ENCODE peak calls at places on chromosomes 5 and 9, in nine cellular contexts. J is progenitor cell of endocrine pancreas; E is HFFc6; F is dorsolateral prefrontal cortex; R is iris pigment epithelial cell; K is psoas muscle; C is stimulated activated CD8-positive, alpha-beta memory T cell treated with anti-CD3 and anti-CD28 coated beads, Interleukin-12 subunit alpha, Interleukin-12 subunit beta, amount 100 ng/mL, for 4 hours; Z is amniotic stem cell; O is COR-L47. N is an unnamed sample.

GRCh38 chr5:6551287-6551954 is 81.4 kb downstream of the NSUN2 start:
- DNase-seq in F (no peak), E (no peak), J (no peak), O (no peak), R (no peak), Z (no peak), K (peak; percentile 83), C (no peak), N (peak; percentile 32)

GRCh38 chr5:143471666-143472411 is 68.4 kb upstream of the NR3C1 start:
- DNase-seq in E (no peak), J (no peak), K (no peak), R (no peak), O (no peak), C (no peak), F (no peak), Z (no peak), N (peak; percentile 28)

GRCh38 chr9:132324425-132324824 is 30.4 kb downstream of the SETX start:
- DNase-seq in O (no peak), Z (no peak), F (no peak), K (no peak), R (no peak), E (no peak), C (no peak), J (no peak), N (no peak)

GRCh38 chr9:120659617-120660169 is 54.6 kb downstream of the MEGF9 start:
- DNase-seq in J (no peak), C (no peak), O (no peak), R (no peak), K (no peak), Z (no peak), F (no peak), E (no peak), N (no peak)

GRCh38 chr5:146633273-146633672 is 117.3 kb upstream of the GPR151 start:
- DNase-seq in C (no peak), O (peak; percentile 69), R (no peak), F (no peak), J (no peak), E (no peak), Z (no peak), K (no peak), N (no peak)

GRCh38 chr9:10108815-10109214 is 504.0 kb downstream of the PTPRD start:
- DNase-seq in O (no peak), F (no peak), K (no peak), E (no peak), R (no peak), J (no peak), C (no peak), Z (no peak), N (no peak)

GRCh38 chr9:110049699-110050450 is 158.1 kb downstream of the C9orf152 start:
- DNase-seq in O (no peak), J (peak; percentile 16), Z (no peak), C (no peak), K (peak; percentile 35), F (no peak), E (no peak), R (peak; percentile 33), N (peak; percentile 34)

GRCh38 chr5:96381526-96381925 is 51.5 kb downstream of the PCSK1 start:
- DNase-seq in O (peak; percentile 13), J (no peak), E (no peak), C (no peak), F (no peak), K (no peak), R (no peak), Z (no peak), N (no peak)

GRCh38 chr9:33782395-33783152 is 12.8 kb upstream of the PRSS3 start:
- DNase-seq in Z (no peak), F (no peak), C (no peak), O (no peak), K (no peak), J (no peak), R (peak; percentile 90), E (no peak), N (peak; percentile 82)

GRCh38 chr9:93874242-93874641 is 80.9 kb downstream of the BARX1 start:
- DNase-seq in R (no peak), C (no peak), K (no peak), Z (no peak), F (no peak), E (no peak), J (no peak), O (no peak), N (no peak)

GRCh38 chr5:169384661-169385060 is 83.7 kb upstream of the SLIT3 start:
- DNase-seq in R (no peak), F (no peak), Z (no peak), K (no peak), J (no peak), O (no peak), E (no peak), C (no peak), N (no peak)

GRCh38 chr5:79396265-79396664 is 117.7 kb downstream of the HOMER1 start:
- DNase-seq in K (no peak), Z (no peak), O (no peak), E (no peak), C (no peak), R (peak; percentile 36), J (no peak), F (no peak), N (peak; percentile 4)

GRCh38 chr5:110258460-110258859 is 468.0 kb downstream of the TMEM232 start:
- DNase-seq in C (no peak), R (peak; percentile 20), K (no peak), Z (peak; percentile 26), J (no peak), F (no peak), O (no peak), E (no peak), N (peak; percentile 6)

GRCh38 chr5:34977934-34978616 is 48.7 kb downstream of the DNAJC21 start:
- DNase-seq in R (no peak), K (no peak), O (no peak), C (no peak), J (no peak), Z (no peak), F (no peak), E (no peak), N (no peak)

GRCh38 chr9:136701665-136702048 is 10.7 kb upstream of the DIPK1B start:
- DNase-seq in O (no peak), Z (no peak), K (no peak), F (no peak), E (no peak), C (no peak), R (no peak), J (no peak), N (no peak)

GRCh38 chr9:38681747-38682227 is 38.1 kb downstream of the FAM240B start:
- DNase-seq in O (no peak), E (peak; percentile 61), K (no peak), F (no peak), Z (peak; percentile 59), C (no peak), R (peak; percentile 90), J (no peak), N (peak; percentile 61)

GRCh38 chr9:13568851-13569618 is 289.5 kb upstream of the MPDZ start:
- DNase-seq in O (peak; percentile 88), Z (no peak), E (no peak), R (no peak), J (no peak), K (peak; percentile 15), C (no peak), F (peak; percentile 59), N (peak; percentile 39)

GRCh38 chr9:72305102-72305546 is 59.9 kb downstream of the ZFAND5 start:
- DNase-seq in F (peak; percentile 36), E (no peak), K (peak; percentile 56), C (no peak), Z (no peak), J (no peak), O (no peak), R (peak; percentile 95), N (peak; percentile 81)

N was measured in fibroblast of the aortic adventitia.